ENCODE peak calls at places on chromosome 21, in nine cellular contexts. One of them, this sample, is unnamed.

GRCh38 chr21:20721151-20721550 is 277.1 kb upstream of the NCAM2 start:
- DNase-seq in left ventricle myocardium inferior: no peak
- DNase-seq in AG04450: no peak
- DNase-seq in cardiac fibroblast: no peak
- DNase-seq in pancreas: no peak
- DNase-seq in psoas muscle: no peak
- DNase-seq in astrocyte of the spinal cord: peak; percentile 57
- DNase-seq in kidney: no peak
- DNase-seq in mammary epithelial cell: no peak
- DNase-seq in this sample: no peak

GRCh38 chr21:27475363-27475955 is 508.6 kb upstream of the ADAMTS5 start:
- DNase-seq in left ventricle myocardium inferior: no peak
- DNase-seq in AG04450: no peak
- DNase-seq in cardiac fibroblast: no peak
- DNase-seq in pancreas: no peak
- DNase-seq in psoas muscle: no peak
- DNase-seq in astrocyte of the spinal cord: no peak
- DNase-seq in kidney: no peak
- DNase-seq in mammary epithelial cell: no peak
- DNase-seq in this sample: no peak

GRCh38 chr21:26550357-26550756 is 22.7 kb downstream of the CYYR1 start:
- DNase-seq in left ventricle myocardium inferior: no peak
- DNase-seq in AG04450: no peak
- DNase-seq in cardiac fibroblast: no peak
- DNase-seq in pancreas: no peak
- DNase-seq in psoas muscle: no peak
- DNase-seq in astrocyte of the spinal cord: peak; percentile 9
- DNase-seq in kidney: no peak
- DNase-seq in mammary epithelial cell: no peak
- DNase-seq in this sample: no peak

GRCh38 chr21:27329255-27329851 is 362.5 kb upstream of the ADAMTS5 start:
- DNase-seq in left ventricle myocardium inferior: no peak
- DNase-seq in AG04450: peak; percentile 65
- DNase-seq in cardiac fibroblast: peak; percentile 64
- DNase-seq in pancreas: no peak
- DNase-seq in psoas muscle: no peak
- DNase-seq in astrocyte of the spinal cord: peak; percentile 21
- DNase-seq in kidney: no peak
- DNase-seq in mammary epithelial cell: no peak
- DNase-seq in this sample: no peak

GRCh38 chr21:14712121-14712520 is 166.0 kb upstream of the SAMSN1 start:
- DNase-seq in left ventricle myocardium inferior: no peak
- DNase-seq in AG04450: no peak
- DNase-seq in cardiac fibroblast: peak; percentile 84
- DNase-seq in pancreas: no peak
- DNase-seq in psoas muscle: no peak
- DNase-seq in astrocyte of the spinal cord: peak; percentile 80
- DNase-seq in kidney: no peak
- DNase-seq in mammary epithelial cell: peak; percentile 52
- DNase-seq in this sample: no peak

GRCh38 chr21:16634522-16634914 is 878.3 kb upstream of the CXADR start:
- DNase-seq in left ventricle myocardium inferior: no peak
- DNase-seq in AG04450: no peak
- DNase-seq in cardiac fibroblast: no peak
- DNase-seq in pancreas: no peak
- DNase-seq in psoas muscle: no peak
- DNase-seq in astrocyte of the spinal cord: no peak
- DNase-seq in kidney: no peak
- DNase-seq in mammary epithelial cell: no peak
- DNase-seq in this sample: no peak

GRCh38 chr21:42466700-42467612 is 29.1 kb downstream of the RSPH1 start:
- DNase-seq in left ventricle myocardium inferior: no peak
- DNase-seq in AG04450: no peak
- DNase-seq in cardiac fibroblast: peak; percentile 46
- DNase-seq in pancreas: no peak
- DNase-seq in psoas muscle: peak; percentile 47
- DNase-seq in astrocyte of the spinal cord: peak; percentile 34
- DNase-seq in kidney: peak; percentile 53
- DNase-seq in mammary epithelial cell: no peak
- DNase-seq in this sample: no peak

GRCh38 chr21:28100366-28100765 is 892.3 kb downstream of the LTN1 start:
- DNase-seq in left ventricle myocardium inferior: no peak
- DNase-seq in AG04450: no peak
- DNase-seq in cardiac fibroblast: no peak
- DNase-seq in pancreas: no peak
- DNase-seq in psoas muscle: no peak
- DNase-seq in astrocyte of the spinal cord: no peak
- DNase-seq in kidney: no peak
- DNase-seq in mammary epithelial cell: no peak
- DNase-seq in this sample: no peak

GRCh38 chr21:46117586-46118304 is 19.8 kb downstream of the COL6A2 start:
- DNase-seq in left ventricle myocardium inferior: peak; percentile 9
- DNase-seq in AG04450: no peak
- DNase-seq in cardiac fibroblast: no peak
- DNase-seq in pancreas: no peak
- DNase-seq in psoas muscle: peak; percentile 36
- DNase-seq in astrocyte of the spinal cord: no peak
- DNase-seq in kidney: peak; percentile 64
- DNase-seq in mammary epithelial cell: no peak
- DNase-seq in this sample: no peak

GRCh38 chr21:29265690-29266479 is 32.8 kb upstream of the BACH1 start:
- DNase-seq in left ventricle myocardium inferior: no peak
- DNase-seq in AG04450: no peak
- DNase-seq in cardiac fibroblast: peak; percentile 65
- DNase-seq in pancreas: no peak
- DNase-seq in psoas muscle: no peak
- DNase-seq in astrocyte of the spinal cord: no peak
- DNase-seq in kidney: no peak
- DNase-seq in mammary epithelial cell: no peak
- DNase-seq in this sample: no peak

GRCh38 chr21:41891132-41891531 is 12.0 kb upstream of the PRDM15 start:
- DNase-seq in left ventricle myocardium inferior: no peak
- DNase-seq in AG04450: no peak
- DNase-seq in cardiac fibroblast: no peak
- DNase-seq in pancreas: no peak
- DNase-seq in psoas muscle: no peak
- DNase-seq in astrocyte of the spinal cord: no peak
- DNase-seq in kidney: no peak
- DNase-seq in mammary epithelial cell: no peak
- DNase-seq in this sample: no peak

GRCh38 chr21:25313891-25314646 is 293.2 kb downstream of the MRPL39 start:
- DNase-seq in left ventricle myocardium inferior: no peak
- DNase-seq in AG04450: peak; percentile 20
- DNase-seq in cardiac fibroblast: peak; percentile 62
- DNase-seq in pancreas: no peak
- DNase-seq in psoas muscle: no peak
- DNase-seq in astrocyte of the spinal cord: peak; percentile 60
- DNase-seq in kidney: no peak
- DNase-seq in mammary epithelial cell: no peak
- DNase-seq in this sample: peak; percentile 42

GRCh38 chr21:38628426-38628825 is 130.1 kb upstream of the ERG start:
- DNase-seq in left ventricle myocardium inferior: no peak
- DNase-seq in AG04450: no peak
- DNase-seq in cardiac fibroblast: no peak
- DNase-seq in pancreas: no peak
- DNase-seq in psoas muscle: no peak
- DNase-seq in astrocyte of the spinal cord: no peak
- DNase-seq in kidney: no peak
- DNase-seq in mammary epithelial cell: no peak
- DNase-seq in this sample: no peak
- TF ChIP-seq CTCF in left ventricle myocardium inferior: no peak
- TF ChIP-seq CTCF in AG04450: no peak
- TF ChIP-seq CTCF in cardiac fibroblast: no peak
- TF ChIP-seq CTCF in pancreas: no peak
- TF ChIP-seq CTCF in psoas muscle: no peak
- TF ChIP-seq CTCF in astrocyte of the spinal cord: no peak
- TF ChIP-seq CTCF in kidney: no peak
- TF ChIP-seq CTCF in mammary epithelial cell: no peak
- TF ChIP-seq CTCF in this sample: no peak

GRCh38 chr21:33198346-33199135 is 31.2 kb upstream of the IFNAR2 start:
- DNase-seq in left ventricle myocardium inferior: peak; percentile 58
- DNase-seq in AG04450: no peak
- DNase-seq in cardiac fibroblast: peak; percentile 27
- DNase-seq in pancreas: no peak
- DNase-seq in psoas muscle: peak; percentile 58
- DNase-seq in astrocyte of the spinal cord: no peak
- DNase-seq in kidney: no peak
- DNase-seq in mammary epithelial cell: no peak
- DNase-seq in this sample: no peak
- H3K4me3 ChIP-seq in left ventricle myocardium inferior: no peak overlapping the region
- H3K4me3 ChIP-seq in AG04450: no peak overlapping the region
- H3K4me3 ChIP-seq in cardiac fibroblast: no peak overlapping the region
- H3K4me3 ChIP-seq in pancreas: no peak overlapping the region
- H3K4me3 ChIP-seq in psoas muscle: no peak overlapping the region
- H3K4me3 ChIP-seq in astrocyte of the spinal cord: no peak overlapping the region
- H3K4me3 ChIP-seq in kidney: no peak overlapping the region
- H3K4me3 ChIP-seq in mammary epithelial cell: no peak overlapping the region
- H3K4me3 ChIP-seq in this sample: no peak overlapping the region

DNA sequence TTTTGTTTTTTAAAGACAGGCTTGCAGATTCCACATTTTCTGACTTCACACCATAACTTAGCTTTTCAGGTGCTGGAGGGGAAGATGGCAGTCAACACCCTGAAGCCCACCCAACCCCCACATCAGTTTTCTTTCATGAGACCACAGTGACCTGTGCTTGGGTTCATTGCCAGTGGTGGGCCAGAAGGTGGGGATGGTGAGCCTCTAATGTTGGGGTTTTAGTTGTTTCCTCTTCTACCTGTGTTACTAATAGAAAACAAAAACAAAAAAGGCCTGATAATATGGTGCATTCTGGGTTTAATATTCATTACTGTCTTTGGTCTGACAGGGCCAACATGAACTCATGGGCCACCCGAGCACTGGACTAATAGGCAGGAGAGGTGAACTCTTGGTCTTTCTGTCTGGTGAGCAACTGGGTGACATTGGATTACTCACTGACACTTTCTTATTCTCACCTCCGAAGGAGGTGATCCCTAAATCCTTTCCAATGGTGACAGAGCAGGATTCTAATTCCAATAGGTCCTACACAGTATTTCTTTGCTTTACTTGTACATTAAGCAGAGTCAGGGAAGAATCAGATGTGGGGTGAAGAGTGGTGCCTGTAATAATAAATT is 132.8 kb downstream of the CLIC6 start:
- DNase-seq in left ventricle myocardium inferior: no peak
- DNase-seq in AG04450: no peak
- DNase-seq in cardiac fibroblast: no peak
- DNase-seq in pancreas: no peak
- DNase-seq in psoas muscle: no peak
- DNase-seq in astrocyte of the spinal cord: no peak
- DNase-seq in kidney: no peak
- DNase-seq in mammary epithelial cell: no peak
- DNase-seq in this sample: no peak
- TF ChIP-seq CTCF in left ventricle myocardium inferior: no peak
- TF ChIP-seq CTCF in AG04450: peak; percentile 23
- TF ChIP-seq CTCF in cardiac fibroblast: peak; percentile 25
- TF ChIP-seq CTCF in pancreas: no peak
- TF ChIP-seq CTCF in psoas muscle: no peak
- TF ChIP-seq CTCF in astrocyte of the spinal cord: peak; percentile 37
- TF ChIP-seq CTCF in kidney: no peak
- TF ChIP-seq CTCF in mammary epithelial cell: peak; percentile 34
- TF ChIP-seq CTCF in this sample: peak; percentile 49

GRCh38 chr21:35191754-35192153 is 142.7 kb upstream of the RUNX1 start:
- DNase-seq in left ventricle myocardium inferior: no peak
- DNase-seq in AG04450: no peak
- DNase-seq in cardiac fibroblast: no peak
- DNase-seq in pancreas: no peak
- DNase-seq in psoas muscle: no peak
- DNase-seq in astrocyte of the spinal cord: no peak
- DNase-seq in kidney: no peak
- DNase-seq in mammary epithelial cell: no peak
- DNase-seq in this sample: no peak

GRCh38 chr21:35195232-35195631 is 146.1 kb upstream of the RUNX1 start:
- DNase-seq in left ventricle myocardium inferior: no peak
- DNase-seq in AG04450: no peak
- DNase-seq in cardiac fibroblast: peak; percentile 52
- DNase-seq in pancreas: no peak
- DNase-seq in psoas muscle: no peak
- DNase-seq in astrocyte of the spinal cord: no peak
- DNase-seq in kidney: no peak
- DNase-seq in mammary epithelial cell: peak; percentile 54
- DNase-seq in this sample: no peak

GRCh38 chr21:35189077-35189863 is 140.2 kb upstream of the RUNX1 start:
- DNase-seq in left ventricle myocardium inferior: no peak
- DNase-seq in AG04450: peak; percentile 87
- DNase-seq in cardiac fibroblast: peak; percentile 70
- DNase-seq in pancreas: no peak
- DNase-seq in psoas muscle: no peak
- DNase-seq in astrocyte of the spinal cord: peak; percentile 88
- DNase-seq in kidney: no peak
- DNase-seq in mammary epithelial cell: peak; percentile 20
- DNase-seq in this sample: peak; percentile 63

GRCh38 chr21:35191128-35191527 is 142.0 kb upstream of the RUNX1 start:
- DNase-seq in left ventricle myocardium inferior: no peak
- DNase-seq in AG04450: no peak
- DNase-seq in cardiac fibroblast: no peak
- DNase-seq in pancreas: no peak
- DNase-seq in psoas muscle: no peak
- DNase-seq in astrocyte of the spinal cord: no peak
- DNase-seq in kidney: no peak
- DNase-seq in mammary epithelial cell: no peak
- DNase-seq in this sample: no peak

DNA sequence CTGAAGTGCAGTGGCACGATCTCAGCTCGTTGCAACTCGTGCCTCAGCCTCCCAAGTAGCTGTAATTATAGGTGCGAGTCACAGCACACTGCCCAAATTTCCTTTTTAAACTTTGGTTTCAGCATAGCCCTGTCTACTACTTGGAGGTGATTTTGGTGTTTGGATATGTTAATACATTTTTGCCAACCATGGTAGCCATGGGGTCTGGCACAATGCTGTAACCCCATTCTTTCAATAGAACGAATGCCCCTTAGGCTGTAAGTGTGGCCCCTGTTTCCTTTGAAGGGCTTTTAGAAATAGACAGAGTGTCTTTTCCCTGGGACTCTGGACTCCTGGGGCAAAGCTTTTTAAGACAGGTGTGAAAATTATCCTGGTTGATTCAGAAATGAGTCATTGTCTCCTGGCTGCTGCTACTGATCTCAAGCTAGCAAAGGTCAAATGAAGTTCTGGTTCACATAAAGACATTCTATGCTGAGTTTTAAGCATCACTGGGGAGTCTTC is 141.1 kb upstream of the RUNX1 start:
- DNase-seq in left ventricle myocardium inferior: no peak
- DNase-seq in AG04450: no peak
- DNase-seq in cardiac fibroblast: peak; percentile 46
- DNase-seq in pancreas: no peak
- DNase-seq in psoas muscle: no peak
- DNase-seq in astrocyte of the spinal cord: peak; percentile 66
- DNase-seq in kidney: no peak
- DNase-seq in mammary epithelial cell: peak; percentile 87
- DNase-seq in this sample: no peak
- H3K4me3 ChIP-seq in left ventricle myocardium inferior: no peak overlapping the region
- H3K4me3 ChIP-seq in AG04450: no peak overlapping the region
- H3K4me3 ChIP-seq in cardiac fibroblast: no peak overlapping the region
- H3K4me3 ChIP-seq in pancreas: no peak overlapping the region
- H3K4me3 ChIP-seq in psoas muscle: no peak overlapping the region
- H3K4me3 ChIP-seq in astrocyte of the spinal cord: no peak overlapping the region
- H3K4me3 ChIP-seq in kidney: no peak overlapping the region
- H3K4me3 ChIP-seq in mammary epithelial cell: no peak overlapping the region
- H3K4me3 ChIP-seq in this sample: no peak overlapping the region

GRCh38 chr21:18499761-18500376 is 96.3 kb upstream of the TMPRSS15 start:
- DNase-seq in left ventricle myocardium inferior: peak; percentile 12
- DNase-seq in AG04450: no peak
- DNase-seq in cardiac fibroblast: peak; percentile 63
- DNase-seq in pancreas: peak; percentile 34
- DNase-seq in psoas muscle: no peak
- DNase-seq in astrocyte of the spinal cord: peak; percentile 65
- DNase-seq in kidney: no peak
- DNase-seq in mammary epithelial cell: no peak
- DNase-seq in this sample: peak; percentile 41
- TF ChIP-seq CTCF in left ventricle myocardium inferior: peak; percentile 71
- TF ChIP-seq CTCF in AG04450: peak; percentile 28
- TF ChIP-seq CTCF in cardiac fibroblast: peak; percentile 54
- TF ChIP-seq CTCF in pancreas: peak; percentile 62
- TF ChIP-seq CTCF in psoas muscle: peak; percentile 43
- TF ChIP-seq CTCF in astrocyte of the spinal cord: peak; percentile 73
- TF ChIP-seq CTCF in kidney: peak; percentile 37
- TF ChIP-seq CTCF in mammary epithelial cell: peak; percentile 58
- TF ChIP-seq CTCF in this sample: peak; percentile 72